ENCODE peak calls at places on chromosomes 7 and 10, in nine cellular contexts. U is vagina, F is left lung, J is brain microvascular endothelial cell, O is spleen, Z is dorsolateral prefrontal cortex, E is AG04450, I is IMR-90, W is body of pancreas. L is an unnamed sample.
A peak's percentile ranks its signal among the peaks of the same experiment; 100 is the strongest.

GRCh38 chr7:74587435-74588126 is 69.9 kb upstream of the GTF2I start:
- DNase-seq in U (no peak), F (peak; percentile 92), J (peak; percentile 92), O (peak; percentile 80), Z (no peak), E (peak; percentile 68), I (peak; percentile 89), W (peak; percentile 61), L (peak; percentile 85)

GRCh38 chr10:96374639-96374984 is 15.8 kb upstream of the OPALIN start:
- DNase-seq in U (no peak), F (no peak), J (no peak), O (no peak), Z (no peak), E (no peak), I (no peak), W (no peak), L (no peak)

GRCh38 chr7:29471444-29472138 is 92.0 kb upstream of the PRR15 start:
- DNase-seq in U (no peak), F (no peak), J (no peak), O (no peak), Z (no peak), E (no peak), I (no peak), W (no peak), L (no peak)

GRCh38 chr10:68897336-68897741 is 3.8 kb upstream of the DDX50 start:
- DNase-seq in U (no peak), F (no peak), J (peak; percentile 70), O (no peak), Z (peak; percentile 26), E (peak; percentile 38), I (peak; percentile 77), W (peak; percentile 61), L (peak; percentile 55)

GRCh38 chr10:70267161-70267933 is 16.5 kb downstream of the NPFFR1 start:
- DNase-seq in U (no peak), F (no peak), J (peak; percentile 85), O (no peak), Z (no peak), E (peak; percentile 95), I (peak; percentile 98), W (peak; percentile 32), L (no peak)

GRCh38 chr10:42367532-42368230 is 270.7 kb downstream of the ZNF33B start:
- DNase-seq in U (no peak), F (peak; percentile 86), J (peak; percentile 88), O (peak; percentile 78), Z (peak; percentile 84), E (peak; percentile 41), I (peak; percentile 16), W (peak; percentile 93), L (peak; percentile 95)

GRCh38 chr7:132392713-132393112 is 183.6 kb downstream of the PLXNA4 start:
- DNase-seq in U (no peak), F (no peak), J (no peak), O (peak; percentile 66), Z (no peak), E (no peak), I (no peak), W (no peak), L (no peak)

GRCh38 chr7:116180302-116180701 is 30.0 kb upstream of the TES start:
- DNase-seq in U (no peak), F (no peak), J (peak; percentile 66), O (no peak), Z (no peak), E (no peak), I (peak; percentile 68), W (no peak), L (peak; percentile 14)

GRCh38 chr10:131907679-131908078 is 6.9 kb downstream of the PPP2R2D start:
- DNase-seq in U (no peak), F (no peak), J (no peak), O (peak; percentile 4), Z (no peak), E (no peak), I (no peak), W (no peak), L (no peak)

GRCh38 chr7:99188221-99188620 is 19.7 kb downstream of the KPNA7 start:
- DNase-seq in U (no peak), F (peak; percentile 22), J (no peak), O (peak; percentile 58), Z (no peak), E (no peak), I (no peak), W (no peak), L (no peak)

GRCh38 chr10:31399631-31400030 is 80.6 kb downstream of the ZEB1 start:
- DNase-seq in U (no peak), F (no peak), J (no peak), O (no peak), Z (no peak), E (no peak), I (no peak), W (no peak), L (peak; percentile 51)

GRCh38 chr7:114522081-114522480 is 107.5 kb downstream of the FOXP2 start:
- DNase-seq in U (no peak), F (no peak), J (no peak), O (no peak), Z (no peak), E (no peak), I (no peak), W (no peak), L (no peak)

GRCh38 chr7:18499407-18500197 is 4.1 kb downstream of the HDAC9 start:
- DNase-seq in U (no peak), F (peak; percentile 47), J (no peak), O (no peak), Z (peak; percentile 12), E (no peak), I (no peak), W (peak; percentile 39), L (peak; percentile 9)

GRCh38 chr7:105106473-105106872 is 92.5 kb downstream of the KMT2E start:
- DNase-seq in U (no peak), F (no peak), J (no peak), O (no peak), Z (no peak), E (no peak), I (no peak), W (no peak), L (no peak)

GRCh38 chr7:84112771-84113170 is 81.8 kb downstream of the SEMA3A start:
- DNase-seq in U (no peak), F (no peak), J (no peak), O (no peak), Z (no peak), E (no peak), I (no peak), W (no peak), L (peak; percentile 32)

GRCh38 chr10:79387974-79388850 is 40.9 kb downstream of the PPIF start:
- DNase-seq in U (no peak), F (no peak), J (no peak), O (peak; percentile 51), Z (no peak), E (no peak), I (no peak), W (peak; percentile 6), L (peak; percentile 6)

GRCh38 chr7:17300012-17300411 is 1.6 kb downstream of the AHR start:
- DNase-seq in U (no peak), F (no peak), J (no peak), O (no peak), Z (no peak), E (no peak), I (no peak), W (no peak), L (no peak)

GRCh38 chr7:17304926-17305325 is 6.5 kb downstream of the AHR start:
- DNase-seq in U (no peak), F (no peak), J (peak; percentile 88), O (no peak), Z (no peak), E (peak; percentile 51), I (peak; percentile 88), W (no peak), L (no peak)

GRCh38 chr7:17305387-17306171 is 7.1 kb downstream of the AHR start:
- DNase-seq in U (no peak), F (no peak), J (no peak), O (no peak), Z (no peak), E (no peak), I (no peak), W (no peak), L (no peak)

GRCh38 chr7:17301491-17302101 is 3.1 kb downstream of the AHR start:
- DNase-seq in U (no peak), F (no peak), J (peak; percentile 60), O (no peak), Z (peak; percentile 24), E (no peak), I (peak; percentile 43), W (peak; percentile 61), L (peak; percentile 68)

GRCh38 chr7:17302575-17303142 is 4.2 kb downstream of the AHR start:
- DNase-seq in U (no peak), F (no peak), J (no peak), O (no peak), Z (no peak), E (no peak), I (peak; percentile 18), W (no peak), L (no peak)
- TF ChIP-seq CTCF in U (peak; percentile 16), F (peak; percentile 19), J (peak; percentile 38), O (peak; percentile 17), Z (peak; percentile 35), E (no peak), I (no peak), W (no peak), L (peak; percentile 28)

GRCh38 chr10:33477291-33478088 is 143.0 kb upstream of the NRP1 start:
- DNase-seq in U (no peak), F (no peak), J (no peak), O (no peak), Z (no peak), E (no peak), I (no peak), W (no peak), L (no peak)
- H3K27ac ChIP-seq in U (no peak overlapping the region), F (no peak overlapping the region), J (no peak overlapping the region), O (no peak overlapping the region), Z (no peak overlapping the region), E (no peak overlapping the region), I (no peak overlapping the region), W (no peak overlapping the region), L (no peak overlapping the region)

DNA sequence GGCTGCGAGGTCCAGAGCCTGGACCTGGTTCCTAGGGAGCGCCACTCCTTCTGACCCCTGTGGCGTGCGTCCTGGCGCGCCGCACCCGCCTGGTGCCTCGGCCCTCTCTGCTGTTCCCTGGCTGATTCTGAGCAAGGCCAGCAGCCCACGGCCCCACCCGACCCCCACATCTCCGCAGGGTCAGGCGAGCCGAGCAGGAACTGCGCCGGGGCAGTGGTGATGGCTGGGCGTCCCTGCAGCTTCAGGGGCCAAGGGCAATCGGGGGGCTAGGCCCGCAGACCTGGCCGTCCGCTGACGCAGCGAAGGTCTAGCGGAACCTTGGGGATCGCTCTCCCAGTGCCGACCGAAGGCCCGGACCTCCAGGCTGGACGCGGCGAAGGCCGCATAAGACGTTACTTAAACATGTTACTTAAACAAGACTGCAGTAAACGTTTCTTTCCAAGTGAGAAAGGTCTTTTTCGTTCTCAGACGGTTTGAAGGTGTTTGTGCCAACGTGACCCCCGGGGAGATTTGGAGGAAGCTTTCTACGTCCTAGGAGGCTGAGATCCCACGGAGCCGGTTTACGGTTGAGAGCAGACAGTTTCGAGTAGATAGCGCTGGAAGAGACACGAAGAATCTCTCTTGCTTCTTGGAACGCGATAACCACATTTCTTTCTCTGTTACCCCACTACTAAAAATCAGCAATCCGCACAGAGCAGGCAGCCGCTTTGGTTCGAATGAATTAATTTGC is 5.1 kb upstream of the NKX2-3 start:
- DNase-seq in U (no peak), F (no peak), J (no peak), O (peak; percentile 82), Z (no peak), E (no peak), I (no peak), W (no peak), L (no peak)
- H3K4me3 ChIP-seq in U (no peak overlapping the region), F (no peak overlapping the region), J (no peak overlapping the region), O (no peak overlapping the region), Z (no peak overlapping the region), E (no peak overlapping the region), I (no peak overlapping the region), W (no peak overlapping the region), L (no peak overlapping the region)

GRCh38 chr10:49500420-49500819 is 38.5 kb downstream of the ERCC6 start:
- DNase-seq in U (no peak), F (no peak), J (no peak), O (no peak), Z (no peak), E (no peak), I (no peak), W (peak; percentile 45), L (no peak)
- TF ChIP-seq CTCF in U (no peak), F (no peak), J (no peak), O (no peak), Z (no peak), E (no peak), I (no peak), W (no peak), L (no peak)

L was measured in heart right ventricle.